ENCODE peak calls at places on chromosomes 12 and 14, in four cellular contexts. W is neural progenitor cell, T is ascending aorta, V is aorta. E is an unnamed sample.
A peak's percentile ranks its signal among the peaks of the same experiment; 100 is the strongest.

GRCh38 chr12:62259993-62260732 is at the start of gene USP15:
- DNase-seq in W (peak; percentile 98), T (peak; percentile 98), V (peak; percentile 98), E (peak; percentile 96)

GRCh38 chr14:78088941-78089340 is 81.2 kb upstream of the NRXN3 start:
- DNase-seq in W (peak; percentile 45), T (no peak), V (no peak), E (no peak)

GRCh38 chr14:90140956-90141316 is 79.1 kb downstream of the KCNK13 start:
- DNase-seq in W (no peak), T (no peak), V (no peak), E (no peak)

GRCh38 chr12:118103601-118104382 is at the start of gene VSIG10:
- DNase-seq in W (peak; percentile 81), T (peak; percentile 80), V (peak; percentile 79), E (peak; percentile 89)

GRCh38 chr12:56518570-56518969 is 3.0 kb upstream of the RBMS2 start:
- DNase-seq in W (no peak), T (no peak), V (no peak), E (no peak)

GRCh38 chr12:94053676-94054075 is 94.7 kb upstream of the PLXNC1 start:
- DNase-seq in W (no peak), T (no peak), V (no peak), E (no peak)

GRCh38 chr12:14963520-14963919 is 2.1 kb upstream of the ARHGDIB start:
- DNase-seq in W (no peak), T (no peak), V (no peak), E (no peak)

GRCh38 chr14:72154645-72155378 is 222.6 kb downstream of the RGS6 start:
- DNase-seq in W (no peak), T (no peak), V (no peak), E (no peak)

GRCh38 chr12:58804749-58805148 is 115.6 kb downstream of the LRIG3 start:
- DNase-seq in W (peak; percentile 38), T (no peak), V (no peak), E (no peak)

GRCh38 chr14:57769863-57770523 is 95.9 kb downstream of the SLC35F4 start:
- DNase-seq in W (no peak), T (no peak), V (no peak), E (no peak)

GRCh38 chr12:51678086-51678724 is 87.2 kb downstream of the SCN8A start:
- DNase-seq in W (peak; percentile 44), T (no peak), V (no peak), E (no peak)

GRCh38 chr14:101320386-101320785 is 240.9 kb upstream of the DIO3 start:
- DNase-seq in W (no peak), T (no peak), V (no peak), E (no peak)

GRCh38 chr14:88384653-88385205 is 728 bp upstream of the SPATA7 start:
- DNase-seq in W (peak; percentile 7), T (peak; percentile 67), V (no peak), E (no peak)

GRCh38 chr12:3881208-3881980 is 8.2 kb upstream of the PARP11 start:
- DNase-seq in W (peak; percentile 74), T (no peak), V (no peak), E (no peak)

GRCh38 chr14:91418387-91419043 is 895 bp upstream of the CCDC88C start:
- DNase-seq in W (peak; percentile 70), T (peak; percentile 75), V (peak; percentile 61), E (peak; percentile 93)

GRCh38 chr14:46985529-46986137 is 334.1 kb upstream of the RPL10L start:
- DNase-seq in W (no peak), T (no peak), V (no peak), E (no peak)

GRCh38 chr12:113818278-113818677 is 147.8 kb downstream of the RBM19 start:
- DNase-seq in W (no peak), T (no peak), V (no peak), E (no peak)

GRCh38 chr12:76546889-76547288 is 12.7 kb downstream of the OSBPL8 start:
- DNase-seq in W (peak; percentile 18), T (no peak), V (no peak), E (no peak)

GRCh38 chr12:105993766-105994165 is 145.0 kb downstream of the NUAK1 start:
- DNase-seq in W (no peak), T (no peak), V (no peak), E (no peak)

GRCh38 chr12:74889563-74890236 is 319.9 kb downstream of the KCNC2 start:
- DNase-seq in W (no peak), T (no peak), V (no peak), E (no peak)

GRCh38 chr14:103099733-103100280 is 5.3 kb downstream of the EXOC3L4 start:
- DNase-seq in W (no peak), T (no peak), V (no peak), E (peak; percentile 44)

GRCh38 chr12:24373004-24373403 is 423.5 kb upstream of the SOX5 start:
- DNase-seq in W (no peak), T (no peak), V (no peak), E (no peak)

GRCh38 chr12:18400186-18400585 is 138.9 kb downstream of the PIK3C2G start:
- DNase-seq in W (no peak), T (no peak), V (no peak), E (no peak)

GRCh38 chr14:76930549-76930948 is 98.0 kb downstream of the IRF2BPL start:
- DNase-seq in W (no peak), T (no peak), V (no peak), E (no peak)
- H3K4me1 ChIP-seq in W (peaks cover 16% of the 10 kb centered on the region), T (peaks cover 8% of the 10 kb centered on the region), V (no peaks in the 10 kb centered on the region), E (peaks cover 10% of the 10 kb centered on the region)

GRCh38 chr12:122096591-122097149 is 18.1 kb downstream of the MLXIP start:
- DNase-seq in W (no peak), T (no peak), V (no peak), E (no peak)
- H3K4me1 ChIP-seq in W (peaks cover 6% of the 10 kb centered on the region), T (peaks cover 8% of the 10 kb centered on the region), V (no peaks in the 10 kb centered on the region), E (peaks cover 53% of the 10 kb centered on the region)

GRCh38 chr12:80269953-80270552 is 170.7 kb downstream of the OTOGL start:
- DNase-seq in W (peak; percentile 62), T (no peak), V (no peak), E (no peak)

GRCh38 chr12:80271770-80272169 is 172.3 kb upstream of the PTPRQ start:
- DNase-seq in W (no peak), T (no peak), V (no peak), E (no peak)

GRCh38 chr12:80273144-80273543 is 170.9 kb upstream of the PTPRQ start:
- DNase-seq in W (no peak), T (no peak), V (no peak), E (no peak)

GRCh38 chr12:80272516-80272915 is 171.5 kb upstream of the PTPRQ start:
- DNase-seq in W (peak; percentile 11), T (no peak), V (no peak), E (no peak)

GRCh38 chr12:80268924-80269749 is 169.8 kb downstream of the OTOGL start:
- DNase-seq in W (no peak), T (no peak), V (no peak), E (no peak)
- H3K4me1 ChIP-seq in W (peaks cover 3% of the 10 kb centered on the region), T (no peaks in the 10 kb centered on the region), V (no peaks in the 10 kb centered on the region), E (peaks cover 8% of the 10 kb centered on the region)

GRCh38 chr14:54574528-54574927 is 7.6 kb downstream of the SAMD4A start:
- DNase-seq in W (no peak), T (no peak), V (no peak), E (no peak)

GRCh38 chr14:54568821-54569591 is 2.1 kb downstream of the SAMD4A start:
- DNase-seq in W (peak; percentile 26), T (peak; percentile 79), V (peak; percentile 58), E (no peak)

GRCh38 chr14:54570047-54570446 is 3.1 kb downstream of the SAMD4A start:
- DNase-seq in W (no peak), T (no peak), V (no peak), E (no peak)

GRCh38 chr14:54570651-54571415 is 3.9 kb downstream of the SAMD4A start:
- DNase-seq in W (no peak), T (no peak), V (no peak), E (no peak)

DNA sequence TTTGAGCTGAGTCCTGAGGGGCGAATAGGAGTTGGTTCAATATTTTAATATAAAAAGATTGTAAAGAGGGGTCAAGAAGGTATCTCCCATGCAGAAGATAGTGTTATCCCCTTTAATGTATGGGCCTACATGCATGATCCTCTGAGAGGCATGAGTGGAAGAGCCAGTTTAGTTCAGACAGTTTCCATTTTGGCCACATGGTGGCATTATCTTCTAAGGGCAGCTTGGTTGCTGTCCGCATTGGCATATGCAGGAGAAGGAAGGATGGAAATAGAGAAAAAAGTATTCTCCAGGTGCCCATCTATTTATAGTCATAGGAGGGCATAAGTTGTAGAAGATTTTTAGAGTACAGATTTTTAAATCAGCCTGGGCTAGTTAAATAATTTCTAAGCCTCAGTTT is 5.4 kb downstream of the SAMD4A start:
- DNase-seq in W (peak; percentile 65), T (no peak), V (no peak), E (no peak)
- H3K4me1 ChIP-seq in W (no peaks in the 10 kb centered on the region), T (peaks cover 7% of the 10 kb centered on the region), V (peaks cover 6% of the 10 kb centered on the region), E (peaks cover 9% of the 10 kb centered on the region)

DNA sequence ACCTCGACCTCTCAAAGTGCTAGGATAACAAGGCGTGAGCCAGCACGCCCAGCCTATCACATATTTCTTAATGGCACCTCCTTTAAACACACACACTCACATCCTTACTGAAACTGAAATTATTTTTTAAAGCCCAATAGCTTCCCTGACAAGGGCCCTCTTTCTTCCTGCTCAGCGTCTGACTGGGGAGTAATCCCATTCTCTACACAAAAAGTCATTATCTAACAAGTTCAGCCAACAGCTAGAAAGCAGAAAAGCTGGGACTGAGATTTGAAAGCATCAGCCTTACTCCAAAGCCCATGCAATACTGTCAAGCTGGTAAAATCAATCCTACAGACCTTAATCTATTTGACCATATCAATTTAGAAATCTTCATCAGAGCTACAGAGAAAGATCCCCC is 10.0 kb upstream of the AICDA start:
- DNase-seq in W (no peak), T (no peak), V (no peak), E (no peak)
- H3K4me1 ChIP-seq in W (no peaks in the 10 kb centered on the region), T (no peaks in the 10 kb centered on the region), V (no peaks in the 10 kb centered on the region), E (no peaks in the 10 kb centered on the region)

DNA sequence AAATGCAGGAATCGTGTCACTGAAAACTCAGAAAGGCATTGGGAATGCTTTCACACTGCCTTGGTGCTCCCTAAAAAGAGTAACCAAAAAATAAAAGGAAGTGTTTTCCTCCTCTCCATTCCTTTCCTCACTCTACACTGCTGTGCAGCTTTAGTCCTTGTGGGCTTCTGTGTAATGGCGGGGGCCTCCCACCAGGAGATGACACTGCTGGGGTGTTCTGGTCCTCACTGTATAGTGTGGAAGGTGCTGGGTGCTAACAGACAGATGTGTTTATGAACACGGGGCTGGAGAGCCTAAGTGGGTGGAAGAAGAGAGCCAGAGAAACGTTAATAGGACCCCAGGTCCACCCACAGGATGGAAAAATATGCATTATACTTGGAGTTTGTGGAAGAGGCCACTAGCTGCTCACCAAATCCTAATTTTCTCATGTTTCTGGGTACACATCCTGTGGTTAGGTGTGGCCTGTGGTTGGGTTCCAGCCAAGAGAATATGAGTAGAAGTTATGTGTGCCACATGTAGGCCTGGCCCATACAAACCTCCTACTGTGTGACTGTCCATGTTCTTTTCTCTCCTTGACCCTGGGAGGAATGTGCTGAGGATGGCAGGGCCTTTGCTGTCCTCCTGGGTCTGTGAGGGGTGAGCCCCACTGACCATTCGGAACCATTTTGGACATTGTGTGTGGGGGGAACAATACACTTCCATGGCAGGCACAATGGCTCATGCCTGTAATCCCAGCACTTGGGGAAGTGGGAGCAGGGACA is 14.0 kb upstream of the C1S start:
- DNase-seq in W (no peak), T (no peak), V (no peak), E (no peak)
- H3K4me1 ChIP-seq in W (no peaks in the 10 kb centered on the region), T (no peaks in the 10 kb centered on the region), V (no peaks in the 10 kb centered on the region), E (peaks cover 5% of the 10 kb centered on the region)